ENCODE peak calls at places on chromosomes 11 and 22, in nine cellular contexts. W is skeletal muscle cell; Z is KBM-7; S is fibroblast of the conjunctiva; K is stimulated activated effector memory CD8-positive, alpha-beta T cell treated with anti-CD3 and anti-CD28 coated beads, Interleukin-12 subunit alpha, Interleukin-12 subunit beta, amount 100 ng/mL, for 72 hours; D is activated naive CD4-positive, alpha-beta T cell treated with Interleukin-2 at 50 U/mL for 16 hours; Y is occipital lobe; R is SW480; V is PC-9. O is an unnamed sample.

GRCh38 chr22:39699631-39700348 is 129.2 kb downstream of the CACNA1I start:
- DNase-seq in W (no peak), Z (no peak), S (no peak), K (no peak), D (no peak), Y (no peak), R (peak), V (no peak), O (no peak)

GRCh38 chr11:47154738-47155570 is 21.7 kb downstream of the ARFGAP2 start:
- DNase-seq in W (no peak), Z (peak), S (no peak), K (no peak), D (no peak), Y (no peak), R (no peak), V (no peak), O (no peak)

GRCh38 chr22:42717197-42717967 is 3.3 kb downstream of the A4GALT start:
- DNase-seq in W (no peak), Z (no peak), S (no peak), K (no peak), D (no peak), Y (no peak), R (peak), V (peak), O (no peak)

GRCh38 chr11:79971255-79971654 is 530.4 kb upstream of the TENM4 start:
- DNase-seq in W (no peak), Z (no peak), S (no peak), K (no peak), D (no peak), Y (no peak), R (no peak), V (no peak), O (no peak)

GRCh38 chr11:106187860-106188456 is 110.5 kb downstream of the AASDHPPT start:
- DNase-seq in W (no peak), Z (no peak), S (no peak), K (no peak), D (no peak), Y (no peak), R (no peak), V (no peak), O (no peak)

GRCh38 chr22:31046591-31047226 is 34.4 kb upstream of the SMTN start:
- DNase-seq in W (no peak), Z (no peak), S (peak), K (no peak), D (no peak), Y (no peak), R (no peak), V (no peak), O (no peak)

GRCh38 chr11:60870276-60870675 is 2.9 kb downstream of the ZP1 start:
- DNase-seq in W (no peak), Z (no peak), S (no peak), K (no peak), D (no peak), Y (no peak), R (no peak), V (no peak), O (no peak)

GRCh38 chr11:92501346-92501745 is 276.7 kb downstream of the FAT3 start:
- DNase-seq in W (no peak), Z (no peak), S (no peak), K (no peak), D (no peak), Y (no peak), R (no peak), V (no peak), O (no peak)

GRCh38 chr22:46111645-46112306 is 38.5 kb upstream of the PPARA start:
- DNase-seq in W (no peak), Z (no peak), S (no peak), K (no peak), D (no peak), Y (no peak), R (no peak), V (no peak), O (no peak)

GRCh38 chr11:28566643-28567042 is 458.5 kb downstream of the METTL15 start:
- DNase-seq in W (peak), Z (no peak), S (peak), K (no peak), D (no peak), Y (peak), R (no peak), V (peak), O (no peak)

GRCh38 chr11:110085255-110085838 is 7.8 kb upstream of the ZC3H12C start:
- DNase-seq in W (no peak), Z (no peak), S (no peak), K (no peak), D (no peak), Y (no peak), R (no peak), V (no peak), O (no peak)

GRCh38 chr11:134512061-134512460 is 100.0 kb upstream of the B3GAT1 start:
- DNase-seq in W (no peak), Z (no peak), S (no peak), K (no peak), D (no peak), Y (no peak), R (no peak), V (no peak), O (no peak)

GRCh38 chr22:32926600-32926999 is 125.1 kb downstream of the TIMP3 start:
- DNase-seq in W (no peak), Z (peak), S (no peak), K (no peak), D (no peak), Y (no peak), R (peak), V (no peak), O (no peak)

GRCh38 chr22:37214431-37215025 is 2.3 kb upstream of the SSTR3 start:
- DNase-seq in W (no peak), Z (no peak), S (no peak), K (no peak), D (no peak), Y (no peak), R (no peak), V (no peak), O (no peak)

GRCh38 chr11:28338371-28338770 is 230.2 kb downstream of the METTL15 start:
- DNase-seq in W (no peak), Z (no peak), S (no peak), K (no peak), D (no peak), Y (no peak), R (no peak), V (no peak), O (no peak)

GRCh38 chr22:37163618-37164534 is 14.2 kb upstream of the IL2RB start:
- DNase-seq in W (no peak), Z (no peak), S (no peak), K (peak), D (peak), Y (no peak), R (no peak), V (no peak), O (no peak)

GRCh38 chr22:16806401-16806800 is 18.8 kb downstream of the XKR3 start:
- DNase-seq in W (no peak), Z (no peak), S (no peak), K (no peak), D (no peak), Y (no peak), R (no peak), V (no peak), O (no peak)

GRCh38 chr11:123239371-123240150 is 44.5 kb upstream of the CLMP start:
- DNase-seq in W (no peak), Z (no peak), S (no peak), K (no peak), D (no peak), Y (no peak), R (no peak), V (no peak), O (no peak)

GRCh38 chr11:67267188-67268035 is 1.1 kb downstream of the GRK2 start:
- DNase-seq in W (no peak), Z (no peak), S (no peak), K (no peak), D (peak), Y (no peak), R (peak), V (peak), O (no peak)

GRCh38 chr11:64226507-64227051 is 505 bp downstream of the NUDT22 start:
- DNase-seq in W (no peak), Z (peak), S (no peak), K (peak), D (peak), Y (no peak), R (peak), V (peak), O (peak)

O was measured in memory B cell.